ENCODE peak calls at places on chromosomes 2 and 18, in five cellular contexts. D is RWPE1, X is Kasumi-1, E is heart left ventricle, J is pancreas. N is an unnamed sample.

GRCh38 chr2:16774980-16775963 is 109.6 kb upstream of the CYRIA start:
- DNase-seq in D (peak; percentile 26), X (peak; percentile 13), E (no peak), J (no peak), N (no peak)

GRCh38 chr2:173122936-173123335 is 47.3 kb downstream of the MAP3K20 start:
- DNase-seq in D (no peak), X (no peak), E (no peak), J (no peak), N (no peak)

GRCh38 chr2:26606847-26607190 is 34.3 kb downstream of the CIB4 start:
- DNase-seq in D (peak; percentile 75), X (no peak), E (no peak), J (no peak), N (peak; percentile 54)

GRCh38 chr2:88016948-88017779 is 817 bp upstream of the RNU2-63P start:
- DNase-seq in D (peak; percentile 79), X (peak; percentile 77), E (peak; percentile 49), J (peak; percentile 86), N (no peak)

GRCh38 chr2:236971131-236971850 is 114.4 kb upstream of the COPS8 start:
- DNase-seq in D (no peak), X (no peak), E (no peak), J (no peak), N (no peak)

GRCh38 chr18:42436366-42436765 is 481.3 kb downstream of the PIK3C3 start:
- DNase-seq in D (no peak), X (no peak), E (no peak), J (no peak), N (no peak)

GRCh38 chr2:111199840-111200239 is 79.1 kb downstream of the BCL2L11 start:
- DNase-seq in D (no peak), X (no peak), E (no peak), J (no peak), N (no peak)

GRCh38 chr2:65045651-65046050 is 10.6 kb upstream of the CEP68 start:
- DNase-seq in D (no peak), X (no peak), E (no peak), J (no peak), N (no peak)

GRCh38 chr2:75606851-75607798 is 39.5 kb upstream of the MRPL19 start:
- DNase-seq in D (no peak), X (no peak), E (no peak), J (no peak), N (no peak)

GRCh38 chr18:74226156-74226555 is 65.6 kb downstream of the CYB5A start:
- DNase-seq in D (no peak), X (no peak), E (no peak), J (no peak), N (no peak)

GRCh38 chr2:54724560-54725342 is 1.3 kb downstream of the EML6 start:
- DNase-seq in D (peak; percentile 25), X (no peak), E (peak; percentile 34), J (peak; percentile 62), N (peak; percentile 69)

GRCh38 chr2:122358729-122359128 is 603.3 kb downstream of the TSN start:
- DNase-seq in D (no peak), X (no peak), E (no peak), J (no peak), N (no peak)

GRCh38 chr2:42901076-42901645 is 108.8 kb upstream of the HAAO start:
- DNase-seq in D (no peak), X (no peak), E (no peak), J (no peak), N (no peak)

GRCh38 chr18:908631-909621 is 4.3 kb downstream of the ADCYAP1 start:
- DNase-seq in D (no peak), X (no peak), E (no peak), J (peak; percentile 39), N (no peak)

GRCh38 chr18:57333941-57334340 is 18.4 kb upstream of the ST8SIA3 start:
- DNase-seq in D (no peak), X (peak; percentile 44), E (no peak), J (no peak), N (no peak)

GRCh38 chr2:133566967-133567645 is 1.2 kb downstream of the NCKAP5 start:
- DNase-seq in D (peak; percentile 36), X (no peak), E (peak; percentile 82), J (peak; percentile 33), N (no peak)

GRCh38 chr2:176388886-176389285 is 119.6 kb downstream of the MTX2 start:
- DNase-seq in D (no peak), X (no peak), E (no peak), J (no peak), N (no peak)

GRCh38 chr2:180644709-180645108 is 335.7 kb upstream of the UBE2E3 start:
- DNase-seq in D (peak; percentile 17), X (no peak), E (no peak), J (no peak), N (no peak)

GRCh38 chr2:241230435-241230834 is 42.0 kb downstream of the ANO7 start:
- DNase-seq in D (no peak), X (no peak), E (no peak), J (peak; percentile 64), N (no peak)